ENCODE peak calls at places on chromosomes 12 and 14, in six cellular contexts. One of them, this sample, is unnamed.

GRCh38 chr14:39368261-39368959 is 63.8 kb downstream of the FBXO33 start:
- DNase-seq in cardiac fibroblast: peak; percentile 85
- DNase-seq in ovary: peak; percentile 56
- DNase-seq in foreskin fibroblast: peak; percentile 66
- DNase-seq in cardiac muscle cell: peak; percentile 84
- DNase-seq in thoracic aorta: no peak
- DNase-seq in this sample: peak; percentile 85

GRCh38 chr14:42499137-42499536 is 892.5 kb downstream of the LRFN5 start:
- DNase-seq in cardiac fibroblast: no peak
- DNase-seq in cardiac muscle cell: no peak
- DNase-seq in thoracic aorta: no peak
- DNase-seq in foreskin fibroblast: no peak
- DNase-seq in ovary: no peak
- DNase-seq in this sample: no peak

GRCh38 chr14:34981743-34982420 is 910 bp upstream of the SRP54 start:
- DNase-seq in cardiac muscle cell: peak; percentile 58
- DNase-seq in foreskin fibroblast: peak; percentile 32
- DNase-seq in cardiac fibroblast: peak; percentile 58
- DNase-seq in ovary: peak; percentile 34
- DNase-seq in thoracic aorta: no peak
- DNase-seq in this sample: no peak

GRCh38 chr12:99822273-99822672 is 162.5 kb downstream of the ANKS1B start:
- DNase-seq in thoracic aorta: no peak
- DNase-seq in foreskin fibroblast: no peak
- DNase-seq in cardiac muscle cell: no peak
- DNase-seq in ovary: no peak
- DNase-seq in cardiac fibroblast: no peak
- DNase-seq in this sample: no peak

GRCh38 chr14:26722258-26722657 is 124.4 kb upstream of the NOVA1 start:
- DNase-seq in ovary: no peak
- DNase-seq in cardiac fibroblast: no peak
- DNase-seq in thoracic aorta: no peak
- DNase-seq in cardiac muscle cell: no peak
- DNase-seq in foreskin fibroblast: no peak
- DNase-seq in this sample: no peak

GRCh38 chr12:1540690-1541089 is 53.7 kb downstream of the FBXL14 start:
- DNase-seq in cardiac fibroblast: peak; percentile 50
- DNase-seq in foreskin fibroblast: no peak
- DNase-seq in thoracic aorta: no peak
- DNase-seq in cardiac muscle cell: no peak
- DNase-seq in ovary: no peak
- DNase-seq in this sample: peak; percentile 26

GRCh38 chr14:30541318-30541717 is 17.6 kb upstream of the G2E3 start:
- DNase-seq in thoracic aorta: no peak
- DNase-seq in cardiac muscle cell: no peak
- DNase-seq in foreskin fibroblast: no peak
- DNase-seq in ovary: no peak
- DNase-seq in cardiac fibroblast: no peak
- DNase-seq in this sample: no peak

GRCh38 chr14:104552738-104553125 is 26.8 kb upstream of the C14orf180 start:
- DNase-seq in cardiac fibroblast: no peak
- DNase-seq in ovary: no peak
- DNase-seq in foreskin fibroblast: no peak
- DNase-seq in cardiac muscle cell: no peak
- DNase-seq in thoracic aorta: no peak
- DNase-seq in this sample: no peak

GRCh38 chr12:3398196-3398789 is 92.7 kb upstream of the PRMT8 start:
- DNase-seq in ovary: no peak
- DNase-seq in thoracic aorta: no peak
- DNase-seq in cardiac fibroblast: no peak
- DNase-seq in foreskin fibroblast: no peak
- DNase-seq in cardiac muscle cell: no peak
- DNase-seq in this sample: no peak

GRCh38 chr14:25231006-25231405 is 181.1 kb upstream of the STXBP6 start:
- DNase-seq in foreskin fibroblast: no peak
- DNase-seq in thoracic aorta: no peak
- DNase-seq in cardiac fibroblast: peak; percentile 1
- DNase-seq in ovary: no peak
- DNase-seq in cardiac muscle cell: peak; percentile 0
- DNase-seq in this sample: peak; percentile 28

GRCh38 chr12:32926963-32927362 is 30.4 kb upstream of the PKP2 start:
- DNase-seq in cardiac muscle cell: no peak
- DNase-seq in foreskin fibroblast: no peak
- DNase-seq in thoracic aorta: no peak
- DNase-seq in cardiac fibroblast: no peak
- DNase-seq in ovary: no peak
- DNase-seq in this sample: no peak

GRCh38 chr14:104678346-104678745 is 11.1 kb upstream of the INF2 start:
- DNase-seq in ovary: peak; percentile 63
- DNase-seq in cardiac muscle cell: peak; percentile 43
- DNase-seq in cardiac fibroblast: peak; percentile 39
- DNase-seq in foreskin fibroblast: no peak
- DNase-seq in thoracic aorta: no peak
- DNase-seq in this sample: peak; percentile 35

GRCh38 chr12:103571286-103571685 is 15.8 kb upstream of the STAB2 start:
- DNase-seq in cardiac muscle cell: peak; percentile 14
- DNase-seq in ovary: no peak
- DNase-seq in foreskin fibroblast: no peak
- DNase-seq in thoracic aorta: no peak
- DNase-seq in cardiac fibroblast: no peak
- DNase-seq in this sample: no peak

GRCh38 chr14:93346926-93347721 is at the start of gene COX8C:
- DNase-seq in cardiac muscle cell: no peak
- DNase-seq in thoracic aorta: no peak
- DNase-seq in cardiac fibroblast: no peak
- DNase-seq in ovary: no peak
- DNase-seq in foreskin fibroblast: no peak
- DNase-seq in this sample: no peak

GRCh38 chr12:122061253-122061652 is 17.3 kb upstream of the MLXIP start:
- DNase-seq in ovary: peak; percentile 57
- DNase-seq in cardiac fibroblast: no peak
- DNase-seq in cardiac muscle cell: no peak
- DNase-seq in foreskin fibroblast: no peak
- DNase-seq in thoracic aorta: no peak
- DNase-seq in this sample: no peak

GRCh38 chr12:27237790-27238771 is 6.0 kb upstream of the STK38L start:
- DNase-seq in thoracic aorta: no peak
- DNase-seq in cardiac muscle cell: peak; percentile 24
- DNase-seq in foreskin fibroblast: no peak
- DNase-seq in cardiac fibroblast: peak; percentile 39
- DNase-seq in ovary: no peak
- DNase-seq in this sample: no peak

GRCh38 chr12:30806989-30807694 is 52.4 kb upstream of the CAPRIN2 start:
- DNase-seq in foreskin fibroblast: peak; percentile 61
- DNase-seq in ovary: no peak
- DNase-seq in thoracic aorta: no peak
- DNase-seq in cardiac fibroblast: peak; percentile 88
- DNase-seq in cardiac muscle cell: peak; percentile 90
- DNase-seq in this sample: peak; percentile 91

GRCh38 chr12:15982471-15982870 is 71.3 kb downstream of the DERA start:
- DNase-seq in cardiac fibroblast: peak; percentile 74
- DNase-seq in cardiac muscle cell: peak; percentile 76
- DNase-seq in foreskin fibroblast: peak; percentile 32
- DNase-seq in ovary: no peak
- DNase-seq in thoracic aorta: no peak
- DNase-seq in this sample: peak; percentile 75

GRCh38 chr14:92663049-92663448 is 85.4 kb downstream of the LGMN start:
- DNase-seq in foreskin fibroblast: no peak
- DNase-seq in thoracic aorta: no peak
- DNase-seq in cardiac muscle cell: peak; percentile 60
- DNase-seq in cardiac fibroblast: peak; percentile 57
- DNase-seq in ovary: no peak
- DNase-seq in this sample: no peak

GRCh38 chr12:74317078-74317581 is 220.5 kb upstream of the ATXN7L3B start:
- DNase-seq in foreskin fibroblast: no peak
- DNase-seq in ovary: peak; percentile 75
- DNase-seq in cardiac muscle cell: peak; percentile 72
- DNase-seq in thoracic aorta: no peak
- DNase-seq in cardiac fibroblast: peak; percentile 67
- DNase-seq in this sample: peak; percentile 14

GRCh38 chr12:6962285-6963015 is 8.0 kb downstream of the PHB2 start:
- DNase-seq in foreskin fibroblast: no peak
- DNase-seq in ovary: peak; percentile 31
- DNase-seq in cardiac fibroblast: no peak
- DNase-seq in cardiac muscle cell: no peak
- DNase-seq in thoracic aorta: no peak
- DNase-seq in this sample: no peak

GRCh38 chr14:44616204-44616603 is 109.1 kb upstream of the FSCB start:
- DNase-seq in ovary: no peak
- DNase-seq in thoracic aorta: no peak
- DNase-seq in foreskin fibroblast: no peak
- DNase-seq in cardiac fibroblast: no peak
- DNase-seq in cardiac muscle cell: no peak
- DNase-seq in this sample: no peak

GRCh38 chr12:79114896-79115295 is 250.3 kb downstream of the SYT1 start:
- DNase-seq in foreskin fibroblast: no peak
- DNase-seq in cardiac fibroblast: no peak
- DNase-seq in ovary: no peak
- DNase-seq in thoracic aorta: no peak
- DNase-seq in cardiac muscle cell: no peak
- DNase-seq in this sample: no peak

GRCh38 chr14:60933920-60934655 is 46.8 kb downstream of the TRMT5 start:
- DNase-seq in cardiac fibroblast: no peak
- DNase-seq in foreskin fibroblast: no peak
- DNase-seq in ovary: no peak
- DNase-seq in cardiac muscle cell: no peak
- DNase-seq in thoracic aorta: no peak
- DNase-seq in this sample: no peak

GRCh38 chr12:4421590-4422031 is 24.0 kb downstream of the FGF6 start:
- DNase-seq in ovary: no peak
- DNase-seq in foreskin fibroblast: peak; percentile 9
- DNase-seq in thoracic aorta: no peak
- DNase-seq in cardiac fibroblast: peak; percentile 50
- DNase-seq in cardiac muscle cell: peak; percentile 47
- DNase-seq in this sample: peak; percentile 38

GRCh38 chr12:42716521-42716920 is 127.0 kb upstream of the PRICKLE1 start:
- DNase-seq in ovary: no peak
- DNase-seq in cardiac fibroblast: peak; percentile 86
- DNase-seq in cardiac muscle cell: peak; percentile 61
- DNase-seq in thoracic aorta: no peak
- DNase-seq in foreskin fibroblast: peak; percentile 65
- DNase-seq in this sample: peak; percentile 37

GRCh38 chr12:25526778-25527177 is 26.3 kb downstream of the LMNTD1 start:
- DNase-seq in thoracic aorta: no peak
- DNase-seq in cardiac muscle cell: no peak
- DNase-seq in ovary: no peak
- DNase-seq in cardiac fibroblast: no peak
- DNase-seq in foreskin fibroblast: no peak
- DNase-seq in this sample: no peak
- TF ChIP-seq CTCF in thoracic aorta: no peak
- TF ChIP-seq CTCF in cardiac muscle cell: no peak
- TF ChIP-seq CTCF in ovary: no peak
- TF ChIP-seq CTCF in cardiac fibroblast: no peak
- TF ChIP-seq CTCF in foreskin fibroblast: no peak
- TF ChIP-seq CTCF in this sample: no peak

GRCh38 chr12:116172224-116172849 is 105.2 kb downstream of the MED13L start:
- DNase-seq in ovary: no peak
- DNase-seq in cardiac fibroblast: peak; percentile 43
- DNase-seq in foreskin fibroblast: no peak
- DNase-seq in cardiac muscle cell: no peak
- DNase-seq in thoracic aorta: no peak
- DNase-seq in this sample: no peak
- H3K4me3 ChIP-seq in ovary: no peak overlapping the region
- H3K4me3 ChIP-seq in cardiac fibroblast: no peak overlapping the region
- H3K4me3 ChIP-seq in foreskin fibroblast: no peak overlapping the region
- H3K4me3 ChIP-seq in cardiac muscle cell: no peak overlapping the region
- H3K4me3 ChIP-seq in thoracic aorta: no peak overlapping the region
- H3K4me3 ChIP-seq in this sample: no peak overlapping the region

DNA sequence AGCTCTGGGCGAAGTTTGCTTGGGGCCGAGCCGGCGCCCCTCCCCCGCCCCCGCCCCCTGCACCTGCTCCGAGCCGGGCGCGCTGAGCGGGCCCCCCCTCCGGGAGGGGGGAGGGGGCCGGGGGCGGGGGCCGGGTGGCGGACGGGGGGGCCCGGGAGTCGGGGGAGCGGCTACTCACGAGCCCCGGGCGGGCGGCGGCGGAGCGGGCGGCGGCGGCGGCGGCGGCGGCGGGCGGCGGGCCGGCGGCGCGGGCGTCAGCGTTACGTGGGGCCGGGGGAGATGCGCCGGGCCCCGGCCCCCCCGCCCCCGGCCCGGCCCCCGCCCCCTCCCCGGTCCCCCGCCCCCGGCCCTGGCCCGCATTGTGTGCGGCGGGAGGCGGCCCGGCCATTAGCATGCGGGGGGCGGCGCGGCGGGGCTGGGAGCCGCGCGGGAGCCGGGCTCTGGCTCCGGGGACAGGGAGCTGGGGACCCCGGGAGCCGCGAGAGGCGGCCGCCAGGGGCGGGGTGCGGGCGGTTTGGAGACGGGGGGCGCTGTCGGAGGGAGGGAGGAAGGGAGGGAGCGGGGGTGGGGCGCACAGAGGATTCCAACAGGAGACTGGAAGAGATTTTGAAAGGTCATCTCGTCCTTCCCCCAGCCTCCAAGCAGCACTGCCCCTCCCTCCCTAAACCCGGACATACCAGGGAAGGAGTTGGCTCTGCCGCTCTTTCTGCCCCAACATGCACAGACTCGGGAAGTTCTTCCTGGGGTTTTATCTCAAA is at the start of gene ZNF219:
- DNase-seq in thoracic aorta: no peak
- DNase-seq in cardiac muscle cell: peak; percentile 61
- DNase-seq in foreskin fibroblast: no peak
- DNase-seq in cardiac fibroblast: peak; percentile 43
- DNase-seq in ovary: peak; percentile 80
- DNase-seq in this sample: peak; percentile 50
- TF ChIP-seq CTCF in thoracic aorta: no peak
- TF ChIP-seq CTCF in cardiac muscle cell: no peak
- TF ChIP-seq CTCF in foreskin fibroblast: no peak
- TF ChIP-seq CTCF in cardiac fibroblast: no peak
- TF ChIP-seq CTCF in ovary: no peak
- TF ChIP-seq CTCF in this sample: peak; percentile 9

GRCh38 chr14:101217972-101218371 is 314.4 kb upstream of the RTL1 start:
- DNase-seq in cardiac muscle cell: no peak
- DNase-seq in cardiac fibroblast: no peak
- DNase-seq in foreskin fibroblast: no peak
- DNase-seq in thoracic aorta: no peak
- DNase-seq in ovary: no peak
- DNase-seq in this sample: no peak
- H3K4me3 ChIP-seq in cardiac muscle cell: no peak overlapping the region
- H3K4me3 ChIP-seq in cardiac fibroblast: no peak overlapping the region
- H3K4me3 ChIP-seq in foreskin fibroblast: no peak overlapping the region
- H3K4me3 ChIP-seq in thoracic aorta: no peak overlapping the region
- H3K4me3 ChIP-seq in ovary: no peak overlapping the region
- H3K4me3 ChIP-seq in this sample: no peak overlapping the region